ENCODE peak calls at places on chromosome 7, in four cellular contexts. X is epithelial cell of esophagus, A is psoas muscle, T is nephron progenitor cell. M is an unnamed sample.

GRCh38 chr7:128045766-128046165 is 14.5 kb upstream of the LRRC4 start:
- DNase-seq in X (no peak), A (no peak), T (no peak), M (no peak)

GRCh38 chr7:130735273-130735716 is 1.3 kb upstream of the KLF14 start:
- DNase-seq in X (no peak), A (no peak), T (no peak), M (no peak)

GRCh38 chr7:28435152-28435551 is 22.8 kb downstream of the CREB5 start:
- DNase-seq in X (no peak), A (no peak), T (no peak), M (no peak)

GRCh38 chr7:18577096-18577771 is 81.7 kb downstream of the HDAC9 start:
- DNase-seq in X (no peak), A (no peak), T (no peak), M (no peak)

GRCh38 chr7:24052572-24053223 is 231.3 kb upstream of the NPY start:
- DNase-seq in X (peak), A (no peak), T (no peak), M (no peak)

GRCh38 chr7:30709549-30709948 is 27.3 kb upstream of the CRHR2 start:
- DNase-seq in X (no peak), A (no peak), T (no peak), M (peak)

GRCh38 chr7:127616709-127617108 is 1.2 kb downstream of the PAX4 start:
- DNase-seq in X (no peak), A (no peak), T (no peak), M (no peak)

GRCh38 chr7:132130497-132130896 is 445.8 kb downstream of the PLXNA4 start:
- DNase-seq in X (no peak), A (no peak), T (no peak), M (no peak)

GRCh38 chr7:116530107-116530820 is 5.4 kb downstream of the CAV1 start:
- DNase-seq in X (no peak), A (no peak), T (no peak), M (no peak)

GRCh38 chr7:2661602-2662272 is 26.3 kb upstream of the AMZ1 start:
- DNase-seq in X (no peak), A (no peak), T (no peak), M (peak)
- TF ChIP-seq CTCF in X (no peak), A (no peak), T (no peak), M (no peak)

GRCh38 chr7:7768977-7769376 is 50.6 kb upstream of the RPA3 start:
- DNase-seq in X (no peak), A (no peak), T (no peak), M (no peak)
- TF ChIP-seq CTCF in X (no peak), A (no peak), T (no peak), M (no peak)

GRCh38 chr7:85191383-85191782 is 4.5 kb upstream of the SEMA3D start:
- DNase-seq in X (peak), A (no peak), T (no peak), M (no peak)
- TF ChIP-seq CTCF in X (peak), A (peak), T (no peak), M (peak)

GRCh38 chr7:1239455-1240295 is 7.0 kb downstream of the UNCX start:
- DNase-seq in X (no peak), A (no peak), T (no peak), M (peak)
- TF ChIP-seq CTCF in X (no peak), A (no peak), T (no peak), M (no peak)

GRCh38 chr7:158695726-158696452 is 8.7 kb downstream of the NCAPG2 start:
- DNase-seq in X (peak), A (peak), T (no peak), M (no peak)
- TF ChIP-seq CTCF in X (peak), A (peak), T (no peak), M (no peak)

GRCh38 chr7:109479388-109479787 is 909.7 kb downstream of the DNAJB9 start:
- DNase-seq in X (peak), A (no peak), T (no peak), M (no peak)
- TF ChIP-seq CTCF in X (no peak), A (no peak), T (no peak), M (no peak)

DNA sequence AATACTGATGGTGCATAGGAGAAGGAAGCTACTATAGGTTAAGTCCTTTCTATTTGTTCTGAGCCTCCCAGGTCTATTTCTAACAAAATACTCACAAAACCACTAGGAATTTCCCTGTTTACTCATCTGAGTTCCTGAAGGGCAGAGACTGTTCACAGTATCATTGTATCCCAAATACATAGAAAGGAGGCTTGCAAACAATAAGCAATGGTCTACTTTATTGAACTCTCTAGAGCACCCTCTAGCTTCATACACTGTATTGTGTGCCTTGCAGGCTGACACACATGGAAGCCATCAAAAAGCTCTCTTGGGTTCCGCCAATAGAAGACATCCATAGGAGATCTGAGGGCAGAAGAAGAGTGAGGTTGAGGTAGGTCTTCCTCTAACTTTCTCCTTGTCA is 826.1 kb downstream of the GRM8 start:
- DNase-seq in X (no peak), A (no peak), T (no peak), M (no peak)
- TF ChIP-seq CTCF in X (no peak), A (no peak), T (no peak), M (no peak)

DNA sequence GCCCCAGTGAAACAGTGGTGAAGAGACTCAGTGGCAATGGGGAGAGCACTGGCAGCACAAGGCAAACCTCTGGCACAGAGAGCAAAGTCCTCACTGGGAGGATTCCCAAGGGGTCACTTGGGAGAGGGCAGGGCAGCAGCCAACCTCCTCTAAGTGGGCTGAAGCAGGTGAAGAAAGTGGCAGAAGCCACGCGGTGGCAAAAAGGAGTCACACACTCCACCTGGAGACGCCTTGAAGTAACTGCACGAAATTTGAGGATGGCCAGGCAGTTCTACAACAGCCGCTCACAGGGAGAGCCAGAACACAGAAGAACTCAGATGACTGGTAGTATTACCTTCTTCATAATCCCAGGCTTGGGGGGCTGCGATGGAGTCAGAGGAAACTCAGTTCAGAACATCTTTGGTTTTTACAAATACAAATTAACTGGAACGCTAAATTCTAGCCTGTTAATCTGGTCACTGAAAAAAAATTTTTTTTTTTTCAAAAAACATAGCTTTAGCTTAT is 603 bp upstream of the IL6 start:
- DNase-seq in X (peak), A (peak), T (peak), M (peak)
- TF ChIP-seq CTCF in X (peak), A (peak), T (peak), M (peak)

GRCh38 chr7:135416431-135416830 is 93.5 kb downstream of the CNOT4 start:
- DNase-seq in X (no peak), A (no peak), T (no peak), M (no peak)
- TF ChIP-seq CTCF in X (no peak), A (no peak), T (no peak), M (no peak)